ENCODE peak calls at places on chromosomes 6 and 20, in four cellular contexts. H is IMR-90, A is GM12878, J is K562. C is an unnamed sample.

GRCh38 chr6:170200458-170200891 is 90.4 kb downstream of the DLL1 start:
- DNase-seq in J (no peak), A (no peak), H (peak; percentile 13), C (no peak)

GRCh38 chr6:91081452-91082067 is 494.7 kb upstream of the MAP3K7 start:
- DNase-seq in J (peak; percentile 40), A (no peak), H (peak; percentile 52), C (peak; percentile 52)

GRCh38 chr6:27157461-27158315 is 89.8 kb upstream of the PRSS16 start:
- DNase-seq in A (peak; percentile 66), J (peak; percentile 74), H (peak; percentile 77), C (peak; percentile 57)

GRCh38 chr20:24684954-24685691 is 215.7 kb downstream of the SYNDIG1 start:
- DNase-seq in J (no peak), H (no peak), A (no peak), C (no peak)

GRCh38 chr20:25055711-25056492 is 2.0 kb downstream of the ACSS1 start:
- DNase-seq in J (peak; percentile 57), H (peak; percentile 4), A (no peak), C (peak; percentile 9)

GRCh38 chr6:76222189-76222588 is 149.7 kb upstream of the IMPG1 start:
- DNase-seq in A (no peak), H (no peak), J (no peak), C (no peak)

GRCh38 chr20:24863356-24863755 is 85.7 kb upstream of the CST7 start:
- DNase-seq in J (no peak), A (no peak), H (peak; percentile 55), C (no peak)

GRCh38 chr6:118186676-118187567 is 279.9 kb downstream of the SLC35F1 start:
- DNase-seq in J (no peak), A (peak; percentile 8), H (no peak), C (no peak)

GRCh38 chr6:14062345-14063029 is 55.1 kb upstream of the CD83 start:
- DNase-seq in A (no peak), H (no peak), J (no peak), C (no peak)

GRCh38 chr6:143125455-143125854 is 64.8 kb downstream of the AIG1 start:
- DNase-seq in J (no peak), A (no peak), H (no peak), C (no peak)

GRCh38 chr6:57278570-57278969 is 38.9 kb upstream of the PRIM2 start:
- DNase-seq in H (no peak), J (no peak), A (no peak), C (no peak)

GRCh38 chr20:53748821-53749402 is 155.3 kb upstream of the ZNF217 start:
- DNase-seq in J (no peak), A (no peak), H (peak; percentile 68), C (no peak)

GRCh38 chr6:85764844-85765243 is 122.2 kb upstream of the SYNCRIP start:
- DNase-seq in A (no peak), J (no peak), H (peak; percentile 4), C (no peak)

GRCh38 chr20:25863536-25864325 is 167.1 kb upstream of the ZNF337 start:
- DNase-seq in J (no peak), H (no peak), A (no peak), C (peak; percentile 15)

GRCh38 chr6:13924146-13924948 is 405 bp upstream of the RNF182 start:
- DNase-seq in H (peak; percentile 36), A (no peak), J (peak; percentile 60), C (peak; percentile 37)

GRCh38 chr20:42204261-42204660 is 586.1 kb upstream of the CHD6 start:
- DNase-seq in A (no peak), H (no peak), J (no peak), C (no peak)

GRCh38 chr20:10239954-10240353 is 21.3 kb downstream of the SNAP25 start:
- DNase-seq in H (peak; percentile 16), A (no peak), J (no peak), C (peak; percentile 29)

GRCh38 chr20:46336735-46337134 is 28.4 kb upstream of the CDH22 start:
- DNase-seq in A (no peak), J (no peak), H (no peak), C (no peak)

GRCh38 chr6:129621252-129621651 is 88.7 kb downstream of the ARHGAP18 start:
- DNase-seq in A (no peak), J (peak; percentile 10), H (no peak), C (no peak)

GRCh38 chr6:66896415-66896814 is 1189.4 kb upstream of the EYS start:
- DNase-seq in J (no peak), A (no peak), H (no peak), C (no peak)

GRCh38 chr6:80425089-80425823 is 318.8 kb downstream of the BCKDHB start:
- DNase-seq in H (peak; percentile 99), J (no peak), A (no peak), C (no peak)

GRCh38 chr6:131125431-131125830 is 9.8 kb upstream of the AKAP7 start:
- DNase-seq in H (peak; percentile 63), A (no peak), J (no peak), C (no peak)

GRCh38 chr6:132257561-132257960 is 143.7 kb downstream of the MOXD1 start:
- DNase-seq in A (no peak), H (peak; percentile 47), J (no peak), C (no peak)

GRCh38 chr6:143054329-143054728 is 6.4 kb upstream of the AIG1 start:
- DNase-seq in H (no peak), A (no peak), J (no peak), C (no peak)

GRCh38 chr6:149918151-149918905 is 4.6 kb downstream of the RAET1G start:
- DNase-seq in J (no peak), H (no peak), A (no peak), C (no peak)

GRCh38 chr6:74931567-74931966 is 274.3 kb downstream of the COL12A1 start:
- DNase-seq in J (no peak), H (peak; percentile 86), A (no peak), C (no peak)

GRCh38 chr6:111550953-111551352 is 54.7 kb downstream of the TRAF3IP2 start:
- DNase-seq in J (no peak), H (no peak), A (no peak), C (no peak)

GRCh38 chr6:113352029-113352801 is 504.9 kb upstream of the MARCKS start:
- DNase-seq in A (no peak), H (peak; percentile 84), J (no peak), C (peak; percentile 62)

GRCh38 chr6:14922306-14922705 is 323.6 kb upstream of the JARID2 start:
- DNase-seq in J (no peak), A (no peak), H (no peak), C (no peak)

GRCh38 chr6:107083047-107083768 is 32.1 kb downstream of the BEND3 start:
- DNase-seq in H (no peak), J (no peak), A (peak; percentile 62), C (no peak)

GRCh38 chr6:43823390-43823789 is 53.4 kb downstream of the VEGFA start:
- DNase-seq in A (no peak), H (no peak), J (no peak), C (no peak)

GRCh38 chr20:50725722-50726000 is 5.7 kb upstream of the PARD6B start:
- DNase-seq in H (no peak), J (no peak), A (no peak), C (no peak)

GRCh38 chr6:152651986-152652385 is 14.8 kb upstream of the SYNE1 start:
- DNase-seq in J (no peak), A (no peak), H (peak; percentile 41), C (no peak)

GRCh38 chr20:61941721-61942405 is 123.8 kb downstream of the TAF4 start:
- DNase-seq in A (no peak), J (no peak), H (no peak), C (no peak)

GRCh38 chr20:4074877-4075455 is 59.6 kb upstream of the RNF24 start:
- DNase-seq in H (no peak), J (peak; percentile 53), A (no peak), C (no peak)

GRCh38 chr6:166394036-166394892 is 11.5 kb upstream of the MPC1 start:
- DNase-seq in H (no peak), J (no peak), A (no peak), C (no peak)

GRCh38 chr6:36649721-36650484 is 28.6 kb upstream of the CDKN1A start:
- DNase-seq in A (no peak), J (no peak), H (no peak), C (no peak)
- H2AFZ ChIP-seq in A (peak overlapping the region; percentile 21), J (no peak overlapping the region), H (peak overlapping the region; percentile 21), C (peak overlapping the region; percentile 82)

GRCh38 chr6:169169375-169169774 is 84.3 kb downstream of the THBS2 start:
- DNase-seq in J (no peak), A (no peak), H (no peak), C (no peak)
- TF ChIP-seq FOS in J (no peak), A (no peak), H (no peak), C (no peak)

DNA sequence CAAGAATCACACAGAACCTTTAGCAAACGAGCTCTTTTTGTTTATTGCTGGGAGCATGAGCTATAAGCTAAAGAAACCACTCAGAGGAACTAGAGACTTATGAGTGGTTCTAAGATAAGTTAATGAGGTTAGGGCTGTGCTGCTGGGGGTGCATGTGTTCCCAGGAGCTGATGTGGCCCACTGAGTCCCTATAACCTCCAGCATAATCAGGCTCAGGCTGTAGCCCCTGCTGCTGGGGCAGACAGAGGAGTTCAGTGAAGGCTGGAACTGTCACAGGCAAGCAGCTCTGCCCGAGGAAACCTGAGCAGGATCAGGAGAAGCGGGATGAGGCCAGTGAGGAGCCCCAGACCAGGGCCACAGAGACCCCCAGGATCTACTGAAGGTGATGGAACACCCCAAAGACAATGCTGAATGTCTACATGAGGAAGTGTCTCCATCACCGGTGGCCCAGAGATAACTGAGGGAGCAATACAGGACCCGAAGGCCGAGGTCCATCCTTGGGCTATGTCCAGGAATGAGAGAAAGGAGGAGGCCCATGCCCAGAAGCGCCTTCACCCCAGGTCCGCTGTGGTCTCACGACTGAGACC is 17.3 kb downstream of the TUBB2B start:
- DNase-seq in A (no peak), J (no peak), H (peak; percentile 33), C (no peak)
- H2AFZ ChIP-seq in A (peak overlapping the region; percentile 31), J (peak overlapping the region; percentile 90), H (peak overlapping the region; percentile 23), C (no peak overlapping the region)

GRCh38 chr6:165272585-165272984 is 36.8 kb downstream of the C6orf118 start:
- DNase-seq in H (no peak), A (no peak), J (no peak), C (no peak)
- TF ChIP-seq FOS in H (no peak), A (no peak), J (no peak), C (no peak)

DNA sequence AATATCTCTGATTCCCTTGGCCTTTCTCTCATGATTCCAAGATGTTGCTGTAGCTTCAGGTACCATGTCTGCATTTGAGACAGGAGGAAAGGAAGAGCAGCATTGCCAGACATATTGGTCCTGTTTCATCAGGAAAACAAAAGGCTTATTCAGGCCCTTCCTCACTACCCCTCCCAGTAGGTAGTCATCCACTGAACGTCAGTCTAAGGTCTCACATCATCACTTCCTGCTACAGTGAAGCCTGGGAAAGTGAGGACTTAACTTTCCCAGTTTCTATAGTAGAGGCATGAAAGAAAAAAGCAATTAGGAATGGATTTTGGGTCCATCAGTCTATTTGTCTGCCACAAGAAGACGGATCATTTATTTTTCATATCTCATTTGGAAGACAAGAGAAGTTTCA is 85.7 kb upstream of the SOX4 start:
- DNase-seq in J (no peak), H (peak; percentile 7), A (no peak), C (peak; percentile 5)
- H2AFZ ChIP-seq in J (no peak overlapping the region), H (no peak overlapping the region), A (no peak overlapping the region), C (peak overlapping the region; percentile 23)

DNA sequence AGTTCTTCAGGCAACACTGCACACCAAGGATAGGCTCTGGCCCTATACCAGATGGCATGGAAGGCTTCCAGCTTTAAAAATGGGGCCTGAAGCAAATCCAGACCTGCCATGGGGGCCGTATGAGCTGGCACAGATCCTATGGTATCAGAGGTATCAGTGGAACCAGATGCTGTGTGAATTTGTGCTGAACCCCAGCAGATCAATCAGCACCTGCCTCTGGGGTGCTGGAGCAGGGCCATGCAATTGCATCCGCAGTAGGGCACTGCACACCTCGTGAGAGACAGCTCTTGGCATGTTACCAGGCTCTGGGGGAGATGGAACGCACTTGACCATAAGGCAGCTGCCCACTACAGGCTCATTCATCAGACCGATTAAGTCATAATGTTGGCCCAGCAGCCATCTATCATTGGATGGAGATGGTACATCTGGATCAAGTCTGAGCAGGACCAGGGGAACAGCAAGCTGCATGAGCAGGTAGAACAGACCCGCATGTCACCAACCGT is 221.5 kb downstream of the MYLK4 start:
- DNase-seq in H (no peak), A (no peak), J (no peak), C (no peak)
- TF ChIP-seq FOS in H (no peak), A (no peak), J (no peak), C (no peak)

C was measured in endothelial cell of umbilical vein.